ENCODE peak calls at places on chromosomes 4 and X, in nine cellular contexts. R is coronary artery, V is AG04449, N is sigmoid colon, W is AG10803, H is BJ, K is lower lobe of right lung, Q is mesothelial cell of epicardium, E is mucosa of descending colon. G is an unnamed sample.

GRCh38 chr4:183468210-183469095 is 24.0 kb downstream of the CDKN2AIP start:
- DNase-seq in R (no peak), V (no peak), N (no peak), W (peak), H (no peak), K (no peak), Q (no peak), E (no peak), G (no peak)

GRCh38 chrX:2549874-2550273 is 49.1 kb upstream of the DHRSX start:
- DNase-seq in R (no peak), V (no peak), N (no peak), W (no peak), H (no peak), K (no peak), Q (no peak), E (no peak), G (no peak)

GRCh38 chr4:188934320-188934975 is 795.2 kb downstream of the TRIML1 start:
- DNase-seq in R (no peak), V (peak), N (no peak), W (peak), H (no peak), K (no peak), Q (no peak), E (no peak), G (peak)

GRCh38 chr4:84691170-84691691 is 108.3 kb downstream of the CDS1 start:
- DNase-seq in R (no peak), V (peak), N (no peak), W (peak), H (peak), K (no peak), Q (no peak), E (no peak), G (peak)

GRCh38 chr4:152021788-152022438 is 261.1 kb upstream of the GATB start:
- DNase-seq in R (no peak), V (no peak), N (peak), W (no peak), H (no peak), K (no peak), Q (no peak), E (no peak), G (no peak)

GRCh38 chr4:6692806-6693205 is 872 bp upstream of the S100P start:
- DNase-seq in R (no peak), V (no peak), N (no peak), W (peak), H (no peak), K (no peak), Q (no peak), E (no peak), G (no peak)

GRCh38 chr4:13427599-13428325 is 56.4 kb downstream of the RAB28 start:
- DNase-seq in R (no peak), V (no peak), N (no peak), W (peak), H (no peak), K (no peak), Q (no peak), E (no peak), G (no peak)

GRCh38 chr4:138190452-138190858 is 51.7 kb downstream of the SLC7A11 start:
- DNase-seq in R (no peak), V (no peak), N (no peak), W (no peak), H (no peak), K (no peak), Q (no peak), E (no peak), G (no peak)

GRCh38 chrX:3204606-3205005 is 141.8 kb downstream of the MXRA5 start:
- DNase-seq in R (no peak), V (no peak), N (no peak), W (peak), H (no peak), K (no peak), Q (no peak), E (no peak), G (no peak)

GRCh38 chr4:1338752-1339414 is 8.1 kb upstream of the UVSSA start:
- DNase-seq in R (no peak), V (no peak), N (no peak), W (no peak), H (no peak), K (no peak), Q (no peak), E (no peak), G (no peak)

GRCh38 chrX:18833071-18833731 is 125.8 kb downstream of the PPEF1 start:
- DNase-seq in R (peak), V (no peak), N (peak), W (peak), H (no peak), K (no peak), Q (no peak), E (peak), G (peak)

GRCh38 chr4:130257271-130257670 is 1161.3 kb downstream of the C4orf33 start:
- DNase-seq in R (no peak), V (peak), N (no peak), W (peak), H (peak), K (no peak), Q (no peak), E (no peak), G (peak)

GRCh38 chrX:15301924-15302323 is 13.5 kb downstream of the ASB11 start:
- DNase-seq in R (no peak), V (no peak), N (peak), W (peak), H (no peak), K (peak), Q (no peak), E (peak), G (no peak)

GRCh38 chr4:78784255-78784654 is 8.1 kb downstream of the BMP2K start:
- DNase-seq in R (no peak), V (peak), N (no peak), W (peak), H (peak), K (no peak), Q (no peak), E (no peak), G (no peak)

GRCh38 chr4:132218406-132218805 is 930.7 kb upstream of the PCDH10 start:
- DNase-seq in R (no peak), V (no peak), N (no peak), W (no peak), H (no peak), K (no peak), Q (no peak), E (no peak), G (no peak)

GRCh38 chr4:1600811-1601532 is 83.1 kb downstream of the FAM53A start:
- DNase-seq in R (no peak), V (no peak), N (peak), W (no peak), H (no peak), K (peak), Q (no peak), E (no peak), G (no peak)

GRCh38 chr4:142088906-142089305 is 452.5 kb downstream of the IL15 start:
- DNase-seq in R (no peak), V (peak), N (peak), W (peak), H (peak), K (no peak), Q (no peak), E (no peak), G (no peak)

GRCh38 chr4:187380181-187380581 is 615.4 kb upstream of the ZFP42 start:
- DNase-seq in R (no peak), V (no peak), N (no peak), W (no peak), H (no peak), K (peak), Q (no peak), E (peak), G (no peak)

GRCh38 chrX:56792270-56793111 is 63.4 kb downstream of the NBDY start:
- DNase-seq in R (peak), V (no peak), N (peak), W (no peak), H (no peak), K (no peak), Q (no peak), E (no peak), G (no peak)

GRCh38 chr4:183760326-183760725 is 101.2 kb downstream of the TRAPPC11 start:
- DNase-seq in R (no peak), V (no peak), N (no peak), W (no peak), H (no peak), K (no peak), Q (no peak), E (peak), G (no peak)

DNA sequence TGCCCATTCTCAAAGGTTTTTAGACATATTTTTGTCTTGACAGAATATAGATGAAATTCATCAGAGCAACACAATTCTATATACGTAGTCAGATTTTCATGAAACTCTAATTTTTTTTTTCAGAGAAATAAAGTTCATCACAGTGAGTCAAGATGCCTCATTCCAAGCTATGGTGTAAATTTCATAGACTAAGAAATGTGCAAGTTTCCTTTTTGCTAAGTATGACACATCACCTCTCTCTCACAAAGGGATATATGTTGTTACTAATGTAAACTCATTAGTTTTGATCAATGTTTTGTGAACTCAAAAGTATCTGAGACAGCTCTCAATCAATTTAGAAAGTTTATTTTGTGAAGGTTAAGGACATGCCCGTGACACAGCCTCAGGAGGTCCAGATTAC is 60.4 kb upstream of the ATXN3L start:
- DNase-seq in R (no peak), V (no peak), N (no peak), W (peak), H (no peak), K (no peak), Q (no peak), E (no peak), G (no peak)
- TF ChIP-seq CTCF in R (no peak), V (no peak), N (no peak), W (no peak), H (no peak), K (no peak), Q (no peak), E (no peak), G (no peak)

DNA sequence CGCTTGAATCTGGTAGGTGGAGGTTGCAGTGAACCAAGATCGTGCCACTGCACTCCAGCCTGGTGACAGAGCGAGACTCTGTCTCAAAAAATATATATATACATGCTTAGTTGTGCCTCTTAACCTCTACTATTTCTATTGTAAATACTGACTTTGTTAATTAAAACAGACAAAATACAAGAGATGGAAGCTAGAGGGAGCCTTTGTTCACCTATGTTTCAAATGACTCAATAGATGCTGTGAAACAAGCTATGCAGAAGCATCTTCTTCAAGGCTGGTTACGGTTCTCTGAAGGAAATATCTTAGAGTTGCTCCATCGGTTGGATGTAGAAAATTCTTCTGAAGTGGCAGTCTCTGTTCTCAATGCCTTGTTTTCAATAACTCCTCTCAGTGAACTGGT is 6.2 kb downstream of the NCAPG start:
- DNase-seq in R (no peak), V (peak), N (no peak), W (peak), H (peak), K (no peak), Q (no peak), E (peak), G (peak)
- TF ChIP-seq CTCF in R (peak), V (peak), N (peak), W (peak), H (peak), K (peak), Q (peak), E (peak), G (peak)

DNA sequence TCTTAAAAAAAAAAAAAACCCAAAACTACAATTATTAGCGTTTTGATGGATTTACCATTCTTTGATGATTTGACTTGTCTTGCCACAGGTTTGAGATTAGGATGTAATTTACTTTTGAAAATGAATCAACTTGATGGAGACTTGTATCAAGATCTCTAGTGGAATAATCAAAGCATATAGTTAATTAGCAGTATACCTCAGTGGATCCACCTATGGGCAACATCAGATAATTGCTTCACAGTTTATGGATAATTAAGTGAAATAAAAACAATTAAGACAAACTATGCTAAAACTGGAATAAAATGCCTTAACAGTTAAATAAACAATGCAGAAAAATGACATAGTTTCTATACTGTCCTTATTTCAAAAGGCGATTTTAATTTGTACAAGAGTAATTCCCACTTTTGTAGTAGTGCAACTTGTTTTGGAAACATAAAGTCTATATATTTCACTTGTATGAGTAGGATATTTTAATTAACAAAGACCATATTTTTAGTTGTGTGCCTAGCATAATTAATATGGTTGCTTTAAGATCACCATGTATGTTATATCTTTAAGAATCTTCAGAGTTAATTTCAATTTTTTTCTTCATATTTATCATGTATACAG is 4.2 kb downstream of the CPEB2 start:
- DNase-seq in R (no peak), V (no peak), N (no peak), W (peak), H (no peak), K (no peak), Q (no peak), E (no peak), G (no peak)
- TF ChIP-seq CTCF in R (no peak), V (peak), N (no peak), W (peak), H (peak), K (peak), Q (peak), E (no peak), G (peak)

DNA sequence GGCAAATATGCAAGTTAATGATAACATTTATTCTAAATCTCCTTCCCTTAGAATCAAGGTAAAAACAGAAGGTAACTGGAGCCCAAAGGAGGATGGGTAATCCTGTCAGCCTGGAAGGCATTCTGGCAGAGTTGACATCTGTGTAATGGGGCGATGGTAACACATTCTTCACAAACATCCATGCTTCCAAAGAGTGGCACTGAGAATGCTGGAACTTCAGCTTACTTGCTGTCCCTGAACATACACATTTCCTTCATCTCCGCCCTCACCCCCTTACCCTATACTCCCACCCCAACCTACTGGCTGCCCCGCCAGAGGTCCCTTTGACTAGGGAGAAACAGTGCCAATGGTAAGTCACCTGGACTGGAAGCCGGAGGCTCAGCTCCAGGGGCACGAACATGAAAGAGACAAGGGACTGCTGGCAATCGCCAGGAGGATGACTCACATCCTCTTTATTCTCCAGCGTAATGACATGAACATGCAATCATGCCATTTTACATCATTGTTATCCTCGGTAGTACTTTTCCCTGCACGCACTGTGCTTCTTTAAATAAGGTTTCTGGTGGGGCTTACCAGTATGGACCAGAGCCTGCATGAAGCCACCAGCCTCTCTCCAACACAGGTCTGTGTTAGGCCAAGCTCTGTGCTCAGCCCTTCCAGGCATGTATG is 694.2 kb upstream of the TENM3 start:
- DNase-seq in R (no peak), V (peak), N (no peak), W (peak), H (peak), K (no peak), Q (no peak), E (no peak), G (no peak)
- TF ChIP-seq CTCF in R (no peak), V (no peak), N (no peak), W (no peak), H (no peak), K (no peak), Q (no peak), E (no peak), G (no peak)

GRCh38 chr4:41384992-41385391 is 128.3 kb downstream of the UCHL1 start:
- DNase-seq in R (no peak), V (no peak), N (peak), W (no peak), H (no peak), K (peak), Q (no peak), E (peak), G (no peak)
- TF ChIP-seq CTCF in R (no peak), V (no peak), N (no peak), W (no peak), H (no peak), K (no peak), Q (no peak), E (no peak), G (no peak)

GRCh38 chr4:46955601-46956000 is 37.8 kb downstream of the GABRA4 start:
- DNase-seq in R (no peak), V (no peak), N (no peak), W (no peak), H (no peak), K (no peak), Q (no peak), E (no peak), G (no peak)
- TF ChIP-seq CTCF in R (no peak), V (no peak), N (no peak), W (no peak), H (no peak), K (no peak), Q (no peak), E (no peak), G (no peak)

GRCh38 chr4:77043507-77044131 is 32.2 kb downstream of the CCNI start:
- DNase-seq in R (no peak), V (no peak), N (no peak), W (peak), H (peak), K (no peak), Q (no peak), E (no peak), G (no peak)

GRCh38 chr4:77044458-77045124 is 31.2 kb downstream of the CCNI start:
- DNase-seq in R (no peak), V (no peak), N (no peak), W (peak), H (no peak), K (no peak), Q (no peak), E (no peak), G (no peak)

GRCh38 chr4:77047037-77047436 is 28.8 kb downstream of the CCNI start:
- DNase-seq in R (no peak), V (no peak), N (no peak), W (no peak), H (no peak), K (no peak), Q (no peak), E (no peak), G (no peak)

GRCh38 chr4:77040856-77041576 is 34.8 kb downstream of the CCNI start:
- DNase-seq in R (no peak), V (no peak), N (no peak), W (no peak), H (no peak), K (no peak), Q (no peak), E (no peak), G (no peak)

DNA sequence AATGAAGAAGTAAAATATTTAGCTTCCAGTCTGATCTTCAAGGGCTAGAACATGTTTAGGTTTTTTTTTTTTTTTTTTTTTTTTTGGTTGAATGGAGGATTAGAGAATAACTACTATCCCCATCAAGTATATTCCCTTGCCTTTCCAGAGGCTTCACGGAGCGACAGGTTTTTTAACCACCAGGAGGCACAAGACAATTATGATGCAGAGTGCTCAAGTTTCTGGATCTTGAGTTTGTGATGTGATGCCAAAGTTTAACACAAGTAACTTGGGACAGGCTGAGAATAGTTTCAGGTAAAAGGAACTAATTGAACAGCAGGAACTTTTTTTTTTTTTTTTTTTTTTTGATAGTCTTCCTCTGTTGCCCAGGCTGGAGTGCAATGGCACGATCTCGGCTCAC is 30.3 kb downstream of the CCNI start:
- DNase-seq in R (no peak), V (no peak), N (no peak), W (no peak), H (no peak), K (no peak), Q (no peak), E (no peak), G (no peak)
- TF ChIP-seq CTCF in R (no peak), V (peak), N (peak), W (peak), H (peak), K (no peak), Q (no peak), E (no peak), G (peak)

DNA sequence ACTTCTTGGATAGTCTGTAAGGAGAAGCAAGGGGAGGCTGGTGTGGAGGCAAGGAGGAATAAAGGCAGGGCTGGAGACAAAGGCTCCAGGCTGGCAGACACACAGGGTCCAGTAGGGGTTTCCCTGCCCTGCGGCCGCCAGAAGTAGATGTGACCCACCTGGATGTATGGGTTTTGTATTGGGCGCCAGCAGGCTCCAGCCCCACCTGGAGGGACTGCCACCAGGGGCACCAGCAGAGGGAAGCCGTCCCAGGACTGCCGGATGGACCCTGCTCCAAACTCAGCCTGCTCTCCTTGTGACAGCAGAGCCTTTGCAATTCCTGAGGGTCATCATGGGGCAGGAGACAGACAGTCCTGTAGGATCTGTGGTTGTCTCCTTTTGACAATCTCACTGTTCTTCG is 52.7 kb downstream of the MGST2 start:
- DNase-seq in R (no peak), V (no peak), N (no peak), W (no peak), H (no peak), K (no peak), Q (no peak), E (no peak), G (no peak)
- TF ChIP-seq CTCF in R (no peak), V (no peak), N (no peak), W (no peak), H (no peak), K (no peak), Q (no peak), E (no peak), G (no peak)

GRCh38 chr4:125359960-125360628 is 45.3 kb downstream of the FAT4 start:
- DNase-seq in R (no peak), V (no peak), N (no peak), W (no peak), H (no peak), K (no peak), Q (no peak), E (no peak), G (no peak)

GRCh38 chr4:125360727-125361126 is 46.0 kb downstream of the FAT4 start:
- DNase-seq in R (no peak), V (no peak), N (no peak), W (no peak), H (no peak), K (no peak), Q (no peak), E (no peak), G (no peak)

GRCh38 chr4:125359363-125359762 is 44.6 kb downstream of the FAT4 start:
- DNase-seq in R (no peak), V (no peak), N (no peak), W (no peak), H (no peak), K (no peak), Q (no peak), E (no peak), G (no peak)

GRCh38 chr4:125357675-125358074 is 42.9 kb downstream of the FAT4 start:
- DNase-seq in R (no peak), V (no peak), N (no peak), W (no peak), H (no peak), K (no peak), Q (no peak), E (no peak), G (no peak)

GRCh38 chr4:125358453-125358852 is 43.7 kb downstream of the FAT4 start:
- DNase-seq in R (no peak), V (no peak), N (no peak), W (no peak), H (no peak), K (no peak), Q (no peak), E (no peak), G (no peak)
- TF ChIP-seq CTCF in R (no peak), V (no peak), N (no peak), W (no peak), H (no peak), K (no peak), Q (no peak), E (no peak), G (no peak)